ENCODE peak calls at places on chromosomes 12 and 14, in five cellular contexts. X is KBM-7, T is HS-5, F is AG08395, K is amniotic epithelial cell. H is an unnamed sample.

GRCh38 chr12:47509398-47509851 is 196.4 kb downstream of the RPAP3 start:
- DNase-seq in T (peak), K (peak), X (no peak), F (peak), H (no peak)

GRCh38 chr14:98234208-98234607 is 1037.8 kb downstream of the BCL11B start:
- DNase-seq in X (no peak), K (no peak), T (no peak), F (no peak), H (no peak)

GRCh38 chr12:59850268-59850667 is 254.4 kb downstream of the SLC16A7 start:
- DNase-seq in K (no peak), T (no peak), X (no peak), F (no peak), H (no peak)

GRCh38 chr12:69570545-69571399 is 14.5 kb upstream of the CCT2 start:
- DNase-seq in F (peak), T (no peak), X (peak), K (peak), H (peak)

GRCh38 chr12:88258396-88258795 is 116.3 kb downstream of the TMTC3 start:
- DNase-seq in T (no peak), X (no peak), F (peak), K (no peak), H (no peak)

GRCh38 chr12:94183702-94184379 is 35.5 kb downstream of the PLXNC1 start:
- DNase-seq in T (no peak), F (no peak), K (no peak), X (no peak), H (no peak)

GRCh38 chr14:49999216-49999761 is 106.4 kb downstream of the ARF6 start:
- DNase-seq in F (peak), X (peak), K (peak), T (no peak), H (no peak)

GRCh38 chr14:23430016-23430732 is 5.3 kb downstream of the MYH7 start:
- DNase-seq in X (no peak), K (no peak), T (no peak), F (no peak), H (no peak)

GRCh38 chr12:107103097-107103496 is 9.7 kb upstream of the CRY1 start:
- DNase-seq in T (no peak), F (no peak), X (no peak), K (peak), H (no peak)

GRCh38 chr12:56021882-56022497 is 1.1 kb downstream of the IKZF4 start:
- DNase-seq in F (no peak), K (no peak), T (no peak), X (no peak), H (peak)

GRCh38 chr14:55430024-55430690 is 10.3 kb downstream of the TBPL2 start:
- DNase-seq in F (peak), X (peak), T (peak), K (peak), H (peak)

GRCh38 chr14:64755661-64756265 is 51.5 kb downstream of the PLEKHG3 start:
- DNase-seq in T (no peak), X (peak), F (peak), K (peak), H (peak)

GRCh38 chr14:89598548-89599186 is 181.6 kb upstream of the FOXN3 start:
- DNase-seq in K (peak), X (peak), F (no peak), T (no peak), H (peak)

GRCh38 chr12:57583008-57583831 is 7.8 kb upstream of the PIP4K2C start:
- DNase-seq in F (peak), K (peak), X (peak), T (no peak), H (peak)

GRCh38 chr14:32306549-32306948 is 22.5 kb upstream of the AKAP6 start:
- DNase-seq in K (no peak), F (peak), T (no peak), X (no peak), H (no peak)

GRCh38 chr12:23335593-23335992 is 613.9 kb downstream of the SOX5 start:
- DNase-seq in X (no peak), F (no peak), T (no peak), K (no peak), H (no peak)

GRCh38 chr12:107553211-107553765 is 132.3 kb upstream of the PWP1 start:
- DNase-seq in T (no peak), F (no peak), X (no peak), K (no peak), H (no peak)

GRCh38 chr12:26058308-26058707 is 66.5 kb downstream of the BHLHE41 start:
- DNase-seq in F (no peak), X (peak), K (no peak), T (no peak), H (no peak)

GRCh38 chr12:103043531-103044445 is 86.3 kb downstream of the ASCL1 start:
- DNase-seq in K (no peak), F (no peak), T (no peak), X (no peak), H (no peak)

GRCh38 chr14:80172380-80173055 is 38.8 kb downstream of the DIO2 start:
- DNase-seq in F (peak), K (no peak), T (peak), X (no peak), H (no peak)

GRCh38 chr14:30273564-30273880 is 285.4 kb upstream of the G2E3 start:
- DNase-seq in T (no peak), K (no peak), F (no peak), X (no peak), H (no peak)

GRCh38 chr12:130335517-130336392 is 1.9 kb upstream of the PIWIL1 start:
- DNase-seq in F (peak), K (peak), X (peak), T (no peak), H (peak)

GRCh38 chr12:64169999-64170398 is 52.1 kb downstream of the KICS2 start:
- DNase-seq in K (no peak), F (no peak), X (no peak), T (no peak), H (no peak)

GRCh38 chr12:112350593-112351592 is 31.3 kb downstream of the HECTD4 start:
- DNase-seq in X (peak), T (no peak), F (no peak), K (no peak), H (no peak)

GRCh38 chr12:128818065-128819022 is 5.4 kb downstream of the SLC15A4 start:
- DNase-seq in T (no peak), K (peak), X (no peak), F (peak), H (no peak)

GRCh38 chr14:26709019-26709418 is 111.2 kb upstream of the NOVA1 start:
- DNase-seq in T (peak), F (peak), K (no peak), X (peak), H (no peak)

GRCh38 chr14:89767861-89768268 is 186.7 kb downstream of the EFCAB11 start:
- DNase-seq in T (peak), K (peak), F (peak), X (peak), H (no peak)

GRCh38 chr12:49671051-49671765 is 36.0 kb downstream of the FMNL3 start:
- DNase-seq in T (no peak), K (no peak), F (no peak), X (peak), H (no peak)

GRCh38 chr12:100926669-100927248 is 132.2 kb downstream of the ANO4 start:
- DNase-seq in K (no peak), T (no peak), F (peak), X (peak), H (no peak)

GRCh38 chr12:57713209-57713608 is 19.3 kb downstream of the OS9 start:
- DNase-seq in X (no peak), F (no peak), T (no peak), K (no peak), H (no peak)

GRCh38 chr14:70107309-70107708 is 81.4 kb downstream of the SLC8A3 start:
- DNase-seq in K (no peak), T (no peak), F (no peak), X (no peak), H (no peak)

GRCh38 chr14:103074699-103075341 is 9.2 kb upstream of the LBHD2 start:
- DNase-seq in X (no peak), K (no peak), F (no peak), T (no peak), H (no peak)

GRCh38 chr12:83075471-83075870 is 388.8 kb downstream of the TMTC2 start:
- DNase-seq in T (no peak), X (no peak), F (no peak), K (no peak), H (no peak)

GRCh38 chr14:90198541-90198940 is 57.8 kb upstream of the PSMC1 start:
- DNase-seq in K (no peak), F (no peak), X (no peak), T (no peak), H (no peak)

GRCh38 chr12:115866909-115867525 is 410.5 kb downstream of the MED13L start:
- DNase-seq in T (no peak), F (no peak), X (peak), K (no peak), H (peak)

H was measured in DMS79 treated with DMSO at 0.1 percent for 48 hours.